ENCODE peak calls at places on chromosomes 4 and X, in seven cellular contexts. E is ovary; Y is tibial nerve; D is brain microvascular endothelial cell; B is neuronal stem cell; T is pancreas; O is naive thymus-derived CD4-positive, alpha-beta T cell. Q is an unnamed sample.

GRCh38 chr4:71209161-71209560 is 129.7 kb upstream of the SLC4A4 start:
- DNase-seq in D (peak; percentile 80), Y (no peak), E (no peak), B (no peak), T (no peak), O (no peak), Q (no peak)

GRCh38 chr4:120053916-120054315 is 12.7 kb downstream of the MAD2L1 start:
- DNase-seq in T (no peak), B (no peak), D (no peak), O (no peak), Y (no peak), E (no peak), Q (no peak)

GRCh38 chr4:110637408-110638131 is 14.7 kb upstream of the PITX2 start:
- DNase-seq in O (no peak), T (no peak), B (peak; percentile 30), E (no peak), D (no peak), Y (no peak), Q (no peak)

GRCh38 chr4:10696253-10696652 is 11.7 kb upstream of the CLNK start:
- DNase-seq in Y (no peak), O (no peak), E (no peak), T (no peak), D (no peak), B (no peak), Q (no peak)

GRCh38 chr4:55078987-55079386 is 46.4 kb downstream of the KDR start:
- DNase-seq in B (no peak), Y (peak; percentile 33), E (no peak), T (no peak), D (peak; percentile 93), O (no peak), Q (no peak)

GRCh38 chr4:69546121-69546520 is 50.4 kb upstream of the UGT2B4 start:
- DNase-seq in Y (no peak), O (no peak), D (peak; percentile 5), B (no peak), E (no peak), T (no peak), Q (no peak)

GRCh38 chrX:10579018-10579752 is 41.2 kb downstream of the MID1 start:
- DNase-seq in B (no peak), D (peak; percentile 51), O (no peak), T (no peak), Y (no peak), E (no peak), Q (no peak)

GRCh38 chr4:145884775-145885174 is 53.8 kb downstream of the ZNF827 start:
- DNase-seq in Y (no peak), O (no peak), T (no peak), E (no peak), B (no peak), D (no peak), Q (no peak)

GRCh38 chrX:115324194-115324593 is 34.7 kb downstream of the LUZP4 start:
- DNase-seq in B (no peak), O (no peak), T (no peak), D (peak; percentile 7), E (no peak), Y (no peak), Q (peak; percentile 63)

GRCh38 chr4:151319490-151319889 is 5.9 kb downstream of the SH3D19 start:
- DNase-seq in D (no peak), T (no peak), O (no peak), E (no peak), Y (no peak), B (no peak), Q (no peak)

GRCh38 chrX:10755477-10756334 is 135.3 kb upstream of the MID1 start:
- DNase-seq in D (peak; percentile 68), O (no peak), B (peak; percentile 43), Y (no peak), T (peak; percentile 6), E (no peak), Q (no peak)

GRCh38 chr4:173752610-173753009 is 222.6 kb upstream of the HAND2 start:
- DNase-seq in O (no peak), Y (no peak), T (peak; percentile 22), B (peak; percentile 27), D (no peak), E (no peak), Q (no peak)

GRCh38 chr4:105970371-105970770 is 75.1 kb downstream of the NPNT start:
- DNase-seq in B (no peak), T (no peak), Y (no peak), D (no peak), E (no peak), O (no peak), Q (no peak)

GRCh38 chrX:136754641-136755040 is 26.1 kb downstream of the ARHGEF6 start:
- DNase-seq in Y (no peak), T (no peak), B (no peak), O (no peak), D (no peak), E (no peak), Q (no peak)

GRCh38 chr4:113550510-113550909 is 211.0 kb downstream of the CAMK2D start:
- DNase-seq in T (no peak), D (no peak), O (no peak), B (no peak), E (no peak), Y (no peak), Q (no peak)

GRCh38 chr4:40908702-40909362 is 159.1 kb downstream of the NSUN7 start:
- DNase-seq in B (peak; percentile 77), E (peak; percentile 43), Y (no peak), T (peak; percentile 45), O (peak; percentile 46), D (peak; percentile 73), Q (peak; percentile 83)

GRCh38 chr4:73707269-73707875 is 33.0 kb upstream of the CXCL8 start:
- DNase-seq in E (no peak), T (no peak), Y (no peak), D (no peak), O (no peak), B (no peak), Q (no peak)

GRCh38 chrX:100381613-100382012 is 28.5 kb downstream of the PCDH19 start:
- DNase-seq in Y (no peak), O (no peak), E (no peak), T (no peak), D (no peak), B (no peak), Q (no peak)

DNA sequence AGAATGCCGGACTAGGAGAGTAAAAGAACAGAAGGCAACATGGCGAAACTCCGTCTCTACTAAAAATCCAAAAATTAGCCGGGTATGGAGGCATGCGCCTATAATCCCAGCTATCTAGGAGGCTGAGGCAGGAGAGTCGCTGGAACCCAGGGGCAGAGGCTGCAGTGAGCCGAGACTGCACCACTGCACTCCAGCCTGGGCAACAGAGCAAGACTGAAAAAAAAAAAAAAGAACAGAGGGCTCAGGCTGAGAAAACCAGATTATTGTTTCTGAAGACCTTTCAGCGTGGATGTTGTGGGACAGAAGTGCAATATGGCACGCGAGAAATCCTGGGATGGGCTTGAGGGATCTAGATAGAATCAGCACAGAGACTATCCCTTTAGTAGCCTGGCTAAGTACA is 45.2 kb downstream of the TIGD2 start:
- DNase-seq in B (no peak), E (no peak), D (no peak), O (no peak), T (no peak), Y (no peak), Q (no peak)
- H3K4me3 ChIP-seq in B (no peak overlapping the region), E (no peak overlapping the region), D (no peak overlapping the region), O (no peak overlapping the region), T (no peak overlapping the region), Y (no peak overlapping the region), Q (no peak overlapping the region)

GRCh38 chr4:183129675-183130074 is 30.6 kb downstream of the WWC2 start:
- DNase-seq in D (no peak), B (no peak), T (no peak), E (no peak), Y (no peak), O (no peak), Q (no peak)
- H3K27ac ChIP-seq in D (no peak overlapping the region), B (no peak overlapping the region), T (no peak overlapping the region), E (no peak overlapping the region), Y (no peak overlapping the region), O (no peak overlapping the region), Q (no peak overlapping the region)

DNA sequence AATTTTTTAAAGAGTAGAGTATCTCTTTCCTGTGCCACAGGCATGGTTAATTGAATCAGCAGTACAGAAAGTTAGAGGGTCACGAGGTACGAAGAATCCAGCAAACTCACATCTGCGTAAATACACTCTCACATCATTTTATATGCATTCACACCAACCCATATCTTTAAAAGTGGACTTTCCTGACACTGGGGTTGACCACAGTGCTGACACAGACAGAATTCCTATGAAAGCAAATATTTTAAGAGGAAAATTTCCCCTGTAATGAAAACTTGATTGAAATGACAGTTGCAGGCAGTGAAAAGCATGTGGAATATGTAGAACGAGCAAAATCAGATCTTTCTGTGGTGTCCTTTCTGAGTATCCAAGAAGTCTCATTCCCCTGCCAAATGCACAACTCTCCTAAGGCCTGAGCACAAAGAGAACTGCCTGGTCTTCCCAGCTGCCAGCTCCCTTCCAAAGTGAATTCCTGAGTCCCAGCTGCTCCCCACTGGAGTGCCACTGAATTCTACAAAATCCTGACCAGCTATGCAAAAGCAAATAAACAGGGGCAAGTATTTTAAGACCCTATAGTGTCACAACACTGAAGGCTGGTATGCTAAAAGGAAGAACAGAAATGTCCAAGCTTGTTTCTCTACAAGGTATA is 50.5 kb upstream of the FAM9C start:
- DNase-seq in T (no peak), O (no peak), D (peak; percentile 48), Y (no peak), E (no peak), B (no peak), Q (no peak)
- H3K4me3 ChIP-seq in T (no peak overlapping the region), O (no peak overlapping the region), D (no peak overlapping the region), Y (no peak overlapping the region), E (no peak overlapping the region), B (no peak overlapping the region), Q (no peak overlapping the region)

GRCh38 chr4:86484241-86484640 is 109.9 kb upstream of the PTPN13 start:
- DNase-seq in B (no peak), E (no peak), T (no peak), O (no peak), D (no peak), Y (no peak), Q (no peak)

GRCh38 chr4:86482296-86482695 is 111.8 kb upstream of the PTPN13 start:
- DNase-seq in Y (no peak), B (no peak), E (no peak), O (no peak), T (no peak), D (no peak), Q (no peak)

GRCh38 chr4:86482851-86483490 is 111.1 kb upstream of the PTPN13 start:
- DNase-seq in E (no peak), Y (no peak), T (no peak), D (peak; percentile 16), O (no peak), B (peak; percentile 88), Q (no peak)

DNA sequence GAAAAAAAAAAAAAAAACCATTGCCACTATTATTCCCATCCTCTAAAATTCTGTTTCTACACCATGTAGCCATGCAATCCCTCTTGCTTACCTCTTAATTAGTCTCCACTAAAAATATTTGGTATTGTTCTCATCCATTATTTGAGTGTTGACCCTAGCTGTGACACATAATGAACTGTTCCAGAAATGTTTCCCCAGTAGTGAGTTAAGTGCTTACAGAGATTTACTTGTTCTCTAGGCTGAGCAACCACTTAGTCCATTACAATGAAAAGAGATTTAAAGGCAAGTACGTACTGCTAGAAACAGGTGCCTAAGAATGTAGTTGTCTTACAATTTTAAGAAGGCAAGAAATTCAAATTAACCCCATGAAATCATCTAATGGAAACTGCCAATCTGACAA is 112.7 kb upstream of the PTPN13 start:
- DNase-seq in T (no peak), B (peak; percentile 72), Y (no peak), O (no peak), E (no peak), D (no peak), Q (no peak)
- H3K27ac ChIP-seq in T (no peak overlapping the region), B (peak overlapping the region; percentile 87), Y (no peak overlapping the region), O (no peak overlapping the region), E (no peak overlapping the region), D (no peak overlapping the region), Q (no peak overlapping the region)

Q was measured in upper lobe of right lung.